ENCODE peak calls at places on chromosomes 12 and 14, in six cellular contexts. H is A549, N is HepG2, I is GM12878, U is upper lobe of left lung, V is K562. Y is an unnamed sample.

GRCh38 chr14:74501135-74501614 is 7.6 kb downstream of the ISCA2 start:
- ATAC-seq in H (peak; percentile 85), N (peak; percentile 82), I (peak; percentile 29), U (peak; percentile 76), V (peak; percentile 89), Y (peak; percentile 81)

GRCh38 chr14:101844219-101844618 is 82.7 kb downstream of the PPP2R5C start:
- ATAC-seq in H (no peak), N (no peak), I (peak; percentile 53), U (no peak), V (no peak), Y (no peak)

GRCh38 chr12:15599266-15600037 is 189.7 kb downstream of the EPS8 start:
- ATAC-seq in H (no peak), N (no peak), I (no peak), U (peak; percentile 38), V (no peak), Y (peak; percentile 67)

GRCh38 chr12:132620113-132620892 is 1.7 kb downstream of the P2RX2 start:
- ATAC-seq in H (peak; percentile 13), N (no peak), I (peak; percentile 12), U (no peak), V (no peak), Y (no peak)

GRCh38 chr12:96412431-96412830 is 12.2 kb upstream of the CDK17 start:
- ATAC-seq in H (no peak), N (no peak), I (no peak), U (no peak), V (no peak), Y (no peak)

GRCh38 chr14:35814371-35815005 is 5.4 kb upstream of the RALGAPA1 start:
- ATAC-seq in H (peak; percentile 82), N (peak; percentile 86), I (peak; percentile 96), U (no peak), V (peak; percentile 85), Y (no peak)

GRCh38 chr12:24845615-24846014 is 103.3 kb downstream of the BCAT1 start:
- ATAC-seq in H (no peak), N (no peak), I (no peak), U (no peak), V (no peak), Y (peak; percentile 58)

GRCh38 chr14:88868558-88869159 is 44.2 kb downstream of the TTC8 start:
- ATAC-seq in H (peak; percentile 70), N (peak; percentile 71), I (peak; percentile 74), U (no peak), V (peak; percentile 75), Y (no peak)

GRCh38 chr14:101257551-101257950 is 303.7 kb upstream of the DIO3 start:
- ATAC-seq in H (no peak), N (no peak), I (no peak), U (no peak), V (no peak), Y (no peak)

GRCh38 chr14:62189698-62190097 is 427.5 kb downstream of the SNAPC1 start:
- ATAC-seq in H (no peak), N (no peak), I (no peak), U (no peak), V (no peak), Y (no peak)

GRCh38 chr12:47190905-47191304 is 111.1 kb upstream of the AMIGO2 start:
- ATAC-seq in H (peak; percentile 22), N (no peak), I (peak; percentile 59), U (no peak), V (no peak), Y (no peak)

GRCh38 chr12:77231548-77231947 is 166.2 kb upstream of the E2F7 start:
- ATAC-seq in H (no peak), N (no peak), I (no peak), U (peak; percentile 73), V (no peak), Y (peak; percentile 87)

GRCh38 chr12:49954863-49955830 is 4.6 kb downstream of the AQP2 start:
- ATAC-seq in H (no peak), N (no peak), I (no peak), U (peak; percentile 35), V (no peak), Y (peak; percentile 34)

GRCh38 chr12:2302711-2303255 is 250.0 kb downstream of the CACNA1C start:
- ATAC-seq in H (no peak), N (no peak), I (no peak), U (no peak), V (no peak), Y (no peak)

GRCh38 chr12:19710811-19711793 is 271.8 kb downstream of the AEBP2 start:
- ATAC-seq in H (peak; percentile 91), N (peak; percentile 46), I (no peak), U (peak; percentile 49), V (no peak), Y (peak; percentile 96)

GRCh38 chr12:82608706-82609105 is 78.0 kb upstream of the TMTC2 start:
- ATAC-seq in H (no peak), N (no peak), I (no peak), U (no peak), V (no peak), Y (no peak)

GRCh38 chr12:89154743-89155530 is 197.4 kb downstream of the DUSP6 start:
- ATAC-seq in H (no peak), N (no peak), I (no peak), U (no peak), V (no peak), Y (no peak)
- TF ChIP-seq POLR2A in H (no peak), N (no peak), I (no peak), U (no peak), V (no peak), Y (no peak)

DNA sequence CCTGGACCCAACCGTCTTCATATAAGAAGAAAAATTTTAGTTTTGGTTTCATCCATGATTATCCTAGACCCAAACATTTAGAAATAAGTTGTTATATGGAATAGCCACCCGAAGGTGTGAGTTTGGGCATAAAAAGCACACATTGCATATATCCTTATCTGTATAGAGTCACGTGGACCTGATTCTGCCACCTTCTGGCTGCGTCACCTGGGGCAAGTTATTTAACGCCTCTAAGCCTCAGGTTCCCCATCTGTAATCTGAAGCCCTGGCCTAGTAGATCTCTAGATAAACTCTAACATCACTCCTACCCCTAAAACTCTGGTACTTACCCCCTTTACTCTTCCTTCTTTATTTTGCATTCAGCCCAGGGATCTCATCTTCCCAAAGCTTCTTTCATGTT is 14.3 kb upstream of the KRT5 start:
- ATAC-seq in H (peak; percentile 46), N (no peak), I (no peak), U (no peak), V (peak; percentile 55), Y (no peak)
- TF ChIP-seq CTCF in H (peak; percentile 38), N (peak; percentile 37), I (no peak), U (no peak), V (peak; percentile 30), Y (no peak)

GRCh38 chr12:12495536-12495935 is 67.1 kb downstream of the DUSP16 start:
- ATAC-seq in H (no peak), N (no peak), I (peak; percentile 35), U (no peak), V (no peak), Y (no peak)
- TF ChIP-seq EP300 in H (no peak), N (no peak), I (no peak), U (no peak), V (no peak), Y (no peak)

DNA sequence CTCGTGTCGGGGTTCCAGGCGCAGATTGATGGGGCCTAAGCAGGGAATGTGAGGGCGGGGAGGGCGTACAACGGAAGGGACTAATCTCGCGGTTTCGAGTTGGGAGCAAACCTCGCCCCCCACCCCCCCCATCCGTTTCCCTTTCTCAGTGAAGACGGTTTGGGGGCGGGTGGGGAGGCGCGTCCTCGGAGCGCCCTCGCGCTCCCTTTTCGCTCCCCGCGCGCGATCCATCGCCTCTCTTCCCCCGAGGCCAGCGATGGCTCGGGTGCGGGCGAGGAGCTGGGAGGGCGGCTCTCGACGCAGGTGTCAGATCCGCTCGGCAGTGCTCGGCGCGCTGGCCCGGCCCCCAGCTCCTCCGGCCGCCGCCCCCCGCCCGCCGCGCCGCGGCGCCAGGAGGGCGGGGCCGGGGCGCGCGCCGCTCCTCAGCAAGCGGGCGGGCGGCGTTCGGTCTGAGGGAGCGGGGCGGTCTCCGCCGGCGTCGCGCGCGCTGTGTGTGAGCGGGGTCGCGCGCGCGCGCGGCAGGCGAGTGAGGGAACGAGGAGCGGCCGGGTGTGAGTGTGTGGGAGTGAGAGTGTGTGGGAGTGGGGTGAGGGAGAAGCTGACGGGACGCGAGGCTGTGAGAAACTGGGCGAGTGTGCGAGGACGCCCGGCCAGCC is at the start of gene RIMKLB:
- ATAC-seq in H (peak; percentile 86), N (peak; percentile 87), I (peak; percentile 91), U (peak; percentile 91), V (peak; percentile 83), Y (peak; percentile 94)
- TF ChIP-seq POLR2A in H (peak; percentile 77), N (no peak), I (peak; percentile 43), U (peak; percentile 53), V (peak; percentile 78), Y (peak; percentile 64)

GRCh38 chr14:52051251-52051650 is 17.6 kb downstream of the NID2 start:
- ATAC-seq in H (no peak), N (no peak), I (peak; percentile 41), U (no peak), V (no peak), Y (no peak)

GRCh38 chr14:52054678-52055077 is 14.2 kb downstream of the NID2 start:
- ATAC-seq in H (no peak), N (no peak), I (no peak), U (no peak), V (no peak), Y (no peak)

GRCh38 chr14:52052991-52053390 is 15.9 kb downstream of the NID2 start:
- ATAC-seq in H (no peak), N (no peak), I (no peak), U (no peak), V (no peak), Y (peak; percentile 35)

GRCh38 chr14:52051861-52052260 is 17.0 kb downstream of the NID2 start:
- ATAC-seq in H (no peak), N (no peak), I (no peak), U (no peak), V (no peak), Y (no peak)

GRCh38 chr14:52052289-52052943 is 16.4 kb downstream of the NID2 start:
- ATAC-seq in H (no peak), N (no peak), I (no peak), U (no peak), V (no peak), Y (peak; percentile 87)
- TF ChIP-seq CTCF in H (no peak), N (no peak), I (no peak), U (no peak), V (no peak), Y (no peak)

GRCh38 chr14:98847520-98848468 is 424.2 kb downstream of the BCL11B start:
- ATAC-seq in H (no peak), N (peak; percentile 96), I (no peak), U (no peak), V (no peak), Y (no peak)
- TF ChIP-seq EP300 in H (no peak), N (no peak), I (no peak), U (no peak), V (no peak), Y (no peak)

GRCh38 chr12:108768591-108769500 is 37.5 kb upstream of the CORO1C start:
- ATAC-seq in H (peak; percentile 87), N (peak; percentile 72), I (peak; percentile 86), U (peak; percentile 56), V (peak; percentile 30), Y (peak; percentile 23)
- TF ChIP-seq POLR2A in H (no peak), N (no peak), I (no peak), U (no peak), V (no peak), Y (no peak)

Y was measured in gastroesophageal sphincter.